ENCODE peak calls at places on chromosome 3, in six cellular contexts. One of them, this sample, is unnamed.

GRCh38 chr3:171784387-171784786 is 25.9 kb downstream of the PLD1 start:
- DNase-seq in activated T-cell treated with anti-CD3 and anti-CD28 coated beads for 1 hour: no peak
- DNase-seq in GM19239: no peak
- DNase-seq in GDM1: no peak
- DNase-seq in effector memory CD8-positive, alpha-beta T cell: no peak
- DNase-seq in posterior vena cava: no peak
- DNase-seq in this sample: no peak

GRCh38 chr3:87742250-87742649 is 316.6 kb downstream of the CGGBP1 start:
- DNase-seq in activated T-cell treated with anti-CD3 and anti-CD28 coated beads for 1 hour: no peak
- DNase-seq in GM19239: no peak
- DNase-seq in GDM1: no peak
- DNase-seq in effector memory CD8-positive, alpha-beta T cell: no peak
- DNase-seq in posterior vena cava: no peak
- DNase-seq in this sample: no peak

GRCh38 chr3:97658670-97659285 is 105.8 kb upstream of the ARL6 start:
- DNase-seq in activated T-cell treated with anti-CD3 and anti-CD28 coated beads for 1 hour: no peak
- DNase-seq in GM19239: no peak
- DNase-seq in GDM1: peak
- DNase-seq in effector memory CD8-positive, alpha-beta T cell: no peak
- DNase-seq in posterior vena cava: no peak
- DNase-seq in this sample: no peak

GRCh38 chr3:111735271-111735758 is 123.8 kb upstream of the PHLDB2 start:
- DNase-seq in activated T-cell treated with anti-CD3 and anti-CD28 coated beads for 1 hour: no peak
- DNase-seq in GM19239: no peak
- DNase-seq in GDM1: no peak
- DNase-seq in effector memory CD8-positive, alpha-beta T cell: no peak
- DNase-seq in posterior vena cava: no peak
- DNase-seq in this sample: no peak

GRCh38 chr3:150921207-150921606 is 16.0 kb upstream of the MINDY4B start:
- DNase-seq in activated T-cell treated with anti-CD3 and anti-CD28 coated beads for 1 hour: no peak
- DNase-seq in GM19239: no peak
- DNase-seq in GDM1: no peak
- DNase-seq in effector memory CD8-positive, alpha-beta T cell: no peak
- DNase-seq in posterior vena cava: no peak
- DNase-seq in this sample: no peak

GRCh38 chr3:157271283-157271882 is 111.4 kb upstream of the CCNL1 start:
- DNase-seq in activated T-cell treated with anti-CD3 and anti-CD28 coated beads for 1 hour: no peak
- DNase-seq in GM19239: no peak
- DNase-seq in GDM1: no peak
- DNase-seq in effector memory CD8-positive, alpha-beta T cell: no peak
- DNase-seq in posterior vena cava: no peak
- DNase-seq in this sample: no peak

GRCh38 chr3:52259035-52259434 is 13.5 kb downstream of the PPM1M start:
- DNase-seq in activated T-cell treated with anti-CD3 and anti-CD28 coated beads for 1 hour: no peak
- DNase-seq in GM19239: no peak
- DNase-seq in GDM1: no peak
- DNase-seq in effector memory CD8-positive, alpha-beta T cell: no peak
- DNase-seq in posterior vena cava: no peak
- DNase-seq in this sample: no peak

GRCh38 chr3:52153389-52154096 is 680 bp downstream of the POC1A start:
- DNase-seq in activated T-cell treated with anti-CD3 and anti-CD28 coated beads for 1 hour: no peak
- DNase-seq in GM19239: no peak
- DNase-seq in GDM1: no peak
- DNase-seq in effector memory CD8-positive, alpha-beta T cell: peak
- DNase-seq in posterior vena cava: no peak
- DNase-seq in this sample: no peak

GRCh38 chr3:41900265-41900664 is 61.6 kb downstream of the ULK4 start:
- DNase-seq in activated T-cell treated with anti-CD3 and anti-CD28 coated beads for 1 hour: no peak
- DNase-seq in GM19239: no peak
- DNase-seq in GDM1: no peak
- DNase-seq in effector memory CD8-positive, alpha-beta T cell: no peak
- DNase-seq in posterior vena cava: no peak
- DNase-seq in this sample: no peak

This sample was measured in GM18507.